ENCODE peak calls at places on chromosomes 1 and 21, in seven cellular contexts. One of them, this sample, is unnamed.

GRCh38 chr21:25563399-25564116 is 43.7 kb downstream of the MRPL39 start:
- DNase-seq in adrenal gland: no peak
- DNase-seq in upper lobe of left lung: no peak
- DNase-seq in tibial nerve: no peak
- DNase-seq in bronchial epithelial cell: no peak
- DNase-seq in CD8-positive, alpha-beta T cell: no peak
- DNase-seq in HFFc6: no peak
- DNase-seq in this sample: no peak

GRCh38 chr21:32477424-32477745 is 64.9 kb downstream of the EVA1C start:
- DNase-seq in CD8-positive, alpha-beta T cell: no peak
- DNase-seq in HFFc6: no peak
- DNase-seq in tibial nerve: no peak
- DNase-seq in upper lobe of left lung: no peak
- DNase-seq in bronchial epithelial cell: no peak
- DNase-seq in adrenal gland: no peak
- DNase-seq in this sample: no peak

GRCh38 chr1:235588916-235589515 is 60.6 kb downstream of the GNG4 start:
- DNase-seq in tibial nerve: no peak
- DNase-seq in upper lobe of left lung: no peak
- DNase-seq in adrenal gland: no peak
- DNase-seq in HFFc6: peak; percentile 74
- DNase-seq in bronchial epithelial cell: peak; percentile 48
- DNase-seq in CD8-positive, alpha-beta T cell: no peak
- DNase-seq in this sample: no peak

GRCh38 chr21:33541105-33541711 is 709 bp downstream of the GART start:
- DNase-seq in tibial nerve: no peak
- DNase-seq in bronchial epithelial cell: no peak
- DNase-seq in CD8-positive, alpha-beta T cell: no peak
- DNase-seq in HFFc6: no peak
- DNase-seq in upper lobe of left lung: no peak
- DNase-seq in adrenal gland: no peak
- DNase-seq in this sample: no peak

GRCh38 chr1:239547987-239548386 is 161.6 kb downstream of the CHRM3 start:
- DNase-seq in adrenal gland: no peak
- DNase-seq in tibial nerve: no peak
- DNase-seq in bronchial epithelial cell: no peak
- DNase-seq in upper lobe of left lung: no peak
- DNase-seq in HFFc6: no peak
- DNase-seq in CD8-positive, alpha-beta T cell: no peak
- DNase-seq in this sample: no peak

GRCh38 chr21:41581592-41582228 is 73.8 kb upstream of the TMPRSS2 start:
- DNase-seq in upper lobe of left lung: no peak
- DNase-seq in bronchial epithelial cell: no peak
- DNase-seq in HFFc6: no peak
- DNase-seq in CD8-positive, alpha-beta T cell: no peak
- DNase-seq in tibial nerve: no peak
- DNase-seq in adrenal gland: no peak
- DNase-seq in this sample: no peak

GRCh38 chr1:165857046-165857801 is 29.8 kb downstream of the UCK2 start:
- DNase-seq in tibial nerve: no peak
- DNase-seq in upper lobe of left lung: no peak
- DNase-seq in adrenal gland: no peak
- DNase-seq in CD8-positive, alpha-beta T cell: no peak
- DNase-seq in bronchial epithelial cell: peak; percentile 46
- DNase-seq in HFFc6: no peak
- DNase-seq in this sample: no peak

GRCh38 chr1:21639594-21640041 is 29.5 kb downstream of the RAP1GAP start:
- DNase-seq in bronchial epithelial cell: no peak
- DNase-seq in CD8-positive, alpha-beta T cell: no peak
- DNase-seq in HFFc6: no peak
- DNase-seq in upper lobe of left lung: no peak
- DNase-seq in tibial nerve: no peak
- DNase-seq in adrenal gland: no peak
- DNase-seq in this sample: no peak

GRCh38 chr1:51224255-51224654 is 11.8 kb upstream of the RNF11 start:
- DNase-seq in upper lobe of left lung: no peak
- DNase-seq in HFFc6: no peak
- DNase-seq in CD8-positive, alpha-beta T cell: no peak
- DNase-seq in bronchial epithelial cell: no peak
- DNase-seq in tibial nerve: no peak
- DNase-seq in adrenal gland: no peak
- DNase-seq in this sample: no peak

GRCh38 chr1:227947678-227948492 is at the start of gene WNT9A:
- DNase-seq in tibial nerve: no peak
- DNase-seq in CD8-positive, alpha-beta T cell: no peak
- DNase-seq in HFFc6: no peak
- DNase-seq in upper lobe of left lung: peak; percentile 31
- DNase-seq in adrenal gland: peak; percentile 36
- DNase-seq in bronchial epithelial cell: peak; percentile 7
- DNase-seq in this sample: peak; percentile 92

GRCh38 chr1:46673749-46674182 is 2.1 kb downstream of the TEX38 start:
- DNase-seq in tibial nerve: no peak
- DNase-seq in CD8-positive, alpha-beta T cell: no peak
- DNase-seq in HFFc6: peak; percentile 22
- DNase-seq in bronchial epithelial cell: no peak
- DNase-seq in upper lobe of left lung: no peak
- DNase-seq in adrenal gland: no peak
- DNase-seq in this sample: no peak

GRCh38 chr1:46670134-46670533 is 1.5 kb upstream of the TEX38 start:
- DNase-seq in CD8-positive, alpha-beta T cell: no peak
- DNase-seq in tibial nerve: no peak
- DNase-seq in upper lobe of left lung: no peak
- DNase-seq in adrenal gland: no peak
- DNase-seq in bronchial epithelial cell: no peak
- DNase-seq in HFFc6: no peak
- DNase-seq in this sample: no peak

GRCh38 chr1:46671554-46671953 is at the start of gene TEX38:
- DNase-seq in HFFc6: no peak
- DNase-seq in upper lobe of left lung: no peak
- DNase-seq in CD8-positive, alpha-beta T cell: no peak
- DNase-seq in adrenal gland: no peak
- DNase-seq in tibial nerve: no peak
- DNase-seq in bronchial epithelial cell: no peak
- DNase-seq in this sample: no peak

GRCh38 chr1:46665983-46666382 is 2.2 kb downstream of the ATPAF1 start:
- DNase-seq in upper lobe of left lung: no peak
- DNase-seq in CD8-positive, alpha-beta T cell: no peak
- DNase-seq in tibial nerve: no peak
- DNase-seq in bronchial epithelial cell: no peak
- DNase-seq in HFFc6: no peak
- DNase-seq in adrenal gland: no peak
- DNase-seq in this sample: no peak

DNA sequence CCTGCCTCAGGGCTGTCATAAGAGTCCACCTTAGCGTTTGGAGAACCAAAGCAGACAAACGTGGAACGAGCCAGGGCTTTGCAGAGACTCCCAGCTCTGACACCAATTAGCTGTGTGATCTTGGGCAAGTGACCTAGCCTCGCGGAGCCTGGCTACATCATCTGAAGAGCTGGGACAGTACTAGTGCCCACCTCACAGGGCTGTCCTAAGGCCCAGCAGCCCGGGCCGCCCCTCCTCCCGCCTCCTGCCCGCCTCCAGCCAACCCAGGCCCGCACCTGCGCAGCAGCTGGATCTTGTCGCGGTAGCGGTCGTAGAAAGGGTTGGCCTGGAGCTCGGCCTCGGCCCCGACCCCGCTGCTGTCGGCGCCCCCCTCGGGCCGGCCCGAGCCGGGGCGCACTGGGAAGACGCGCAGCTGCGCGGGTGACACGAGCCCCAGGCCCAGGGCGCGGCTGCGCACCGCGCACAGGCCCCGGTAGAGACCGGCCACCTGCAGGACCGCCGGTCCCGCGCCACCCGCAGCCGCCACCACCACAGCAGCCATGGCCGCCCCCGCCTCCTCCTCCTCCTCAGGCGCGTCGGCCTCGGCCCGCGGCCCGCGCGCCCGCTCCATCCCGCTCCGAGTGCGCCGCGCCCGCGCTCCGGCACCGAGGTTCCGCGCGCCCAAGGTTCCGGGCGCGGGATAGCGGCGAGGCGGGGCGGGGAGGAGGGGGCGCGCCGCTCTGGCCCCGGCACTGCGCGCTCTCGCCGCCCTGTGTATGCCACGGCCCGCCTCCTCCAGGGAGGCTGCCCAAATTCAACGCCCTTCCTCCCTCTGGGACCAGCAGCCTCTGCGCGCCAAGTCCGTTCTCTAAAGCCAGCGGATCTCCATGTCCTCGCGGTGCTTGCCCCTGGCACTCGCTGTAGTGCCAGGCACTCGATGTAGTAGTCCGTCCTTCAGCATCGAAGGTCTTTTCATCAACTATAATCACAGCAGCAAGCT is at the start of gene ATPAF1:
- DNase-seq in adrenal gland: peak; percentile 70
- DNase-seq in tibial nerve: peak; percentile 37
- DNase-seq in HFFc6: peak; percentile 9
- DNase-seq in CD8-positive, alpha-beta T cell: peak; percentile 15
- DNase-seq in bronchial epithelial cell: peak; percentile 44
- DNase-seq in upper lobe of left lung: peak; percentile 78
- DNase-seq in this sample: peak; percentile 42
- TF ChIP-seq CTCF in adrenal gland: no peak
- TF ChIP-seq CTCF in tibial nerve: peak; percentile 47
- TF ChIP-seq CTCF in HFFc6: no peak
- TF ChIP-seq CTCF in CD8-positive, alpha-beta T cell: no peak
- TF ChIP-seq CTCF in bronchial epithelial cell: no peak
- TF ChIP-seq CTCF in upper lobe of left lung: no peak
- TF ChIP-seq CTCF in this sample: no peak

GRCh38 chr1:114299331-114300005 is 145.8 kb upstream of the SYT6 start:
- DNase-seq in adrenal gland: no peak
- DNase-seq in CD8-positive, alpha-beta T cell: no peak
- DNase-seq in bronchial epithelial cell: no peak
- DNase-seq in upper lobe of left lung: no peak
- DNase-seq in tibial nerve: no peak
- DNase-seq in HFFc6: no peak
- DNase-seq in this sample: no peak
- TF ChIP-seq CTCF in adrenal gland: no peak
- TF ChIP-seq CTCF in CD8-positive, alpha-beta T cell: no peak
- TF ChIP-seq CTCF in bronchial epithelial cell: no peak
- TF ChIP-seq CTCF in upper lobe of left lung: no peak
- TF ChIP-seq CTCF in tibial nerve: peak; percentile 17
- TF ChIP-seq CTCF in HFFc6: no peak
- TF ChIP-seq CTCF in this sample: no peak

GRCh38 chr1:72282690-72283203 is 408 bp upstream of the NEGR1 start:
- DNase-seq in bronchial epithelial cell: peak; percentile 59
- DNase-seq in CD8-positive, alpha-beta T cell: peak; percentile 20
- DNase-seq in tibial nerve: peak; percentile 78
- DNase-seq in upper lobe of left lung: peak; percentile 87
- DNase-seq in adrenal gland: peak; percentile 79
- DNase-seq in HFFc6: peak; percentile 95
- DNase-seq in this sample: no peak
- TF ChIP-seq CTCF in bronchial epithelial cell: no peak
- TF ChIP-seq CTCF in CD8-positive, alpha-beta T cell: no peak
- TF ChIP-seq CTCF in tibial nerve: no peak
- TF ChIP-seq CTCF in upper lobe of left lung: no peak
- TF ChIP-seq CTCF in adrenal gland: no peak
- TF ChIP-seq CTCF in HFFc6: no peak
- TF ChIP-seq CTCF in this sample: peak; percentile 24

GRCh38 chr1:55007626-55008025 is 8.9 kb downstream of the BSND start:
- DNase-seq in HFFc6: peak; percentile 84
- DNase-seq in upper lobe of left lung: no peak
- DNase-seq in bronchial epithelial cell: peak; percentile 86
- DNase-seq in tibial nerve: no peak
- DNase-seq in adrenal gland: no peak
- DNase-seq in CD8-positive, alpha-beta T cell: no peak
- DNase-seq in this sample: no peak
- TF ChIP-seq CTCF in HFFc6: no peak
- TF ChIP-seq CTCF in upper lobe of left lung: no peak
- TF ChIP-seq CTCF in bronchial epithelial cell: no peak
- TF ChIP-seq CTCF in tibial nerve: no peak
- TF ChIP-seq CTCF in adrenal gland: no peak
- TF ChIP-seq CTCF in CD8-positive, alpha-beta T cell: no peak
- TF ChIP-seq CTCF in this sample: no peak

GRCh38 chr1:175364424-175365076 is 172.0 kb upstream of the KIAA0040 start:
- DNase-seq in CD8-positive, alpha-beta T cell: no peak
- DNase-seq in upper lobe of left lung: no peak
- DNase-seq in adrenal gland: no peak
- DNase-seq in tibial nerve: no peak
- DNase-seq in HFFc6: no peak
- DNase-seq in bronchial epithelial cell: no peak
- DNase-seq in this sample: no peak
- TF ChIP-seq CTCF in CD8-positive, alpha-beta T cell: no peak
- TF ChIP-seq CTCF in upper lobe of left lung: no peak
- TF ChIP-seq CTCF in adrenal gland: no peak
- TF ChIP-seq CTCF in tibial nerve: no peak
- TF ChIP-seq CTCF in HFFc6: no peak
- TF ChIP-seq CTCF in bronchial epithelial cell: no peak
- TF ChIP-seq CTCF in this sample: no peak

GRCh38 chr1:31372961-31373896 is at the start of gene FABP3:
- DNase-seq in HFFc6: peak; percentile 57
- DNase-seq in upper lobe of left lung: peak; percentile 82
- DNase-seq in CD8-positive, alpha-beta T cell: no peak
- DNase-seq in bronchial epithelial cell: peak; percentile 11
- DNase-seq in tibial nerve: peak; percentile 38
- DNase-seq in adrenal gland: peak; percentile 88
- DNase-seq in this sample: no peak
- TF ChIP-seq CTCF in HFFc6: no peak
- TF ChIP-seq CTCF in upper lobe of left lung: no peak
- TF ChIP-seq CTCF in CD8-positive, alpha-beta T cell: no peak
- TF ChIP-seq CTCF in bronchial epithelial cell: no peak
- TF ChIP-seq CTCF in tibial nerve: no peak
- TF ChIP-seq CTCF in adrenal gland: no peak
- TF ChIP-seq CTCF in this sample: no peak

GRCh38 chr1:95118019-95118499 is 904 bp downstream of the TLCD4 start:
- DNase-seq in bronchial epithelial cell: no peak
- DNase-seq in upper lobe of left lung: peak; percentile 68
- DNase-seq in adrenal gland: no peak
- DNase-seq in CD8-positive, alpha-beta T cell: no peak
- DNase-seq in tibial nerve: no peak
- DNase-seq in HFFc6: no peak
- DNase-seq in this sample: no peak

GRCh38 chr1:95115708-95116137 is 1.4 kb upstream of the TLCD4 start:
- DNase-seq in CD8-positive, alpha-beta T cell: no peak
- DNase-seq in upper lobe of left lung: peak; percentile 37
- DNase-seq in bronchial epithelial cell: peak; percentile 58
- DNase-seq in adrenal gland: no peak
- DNase-seq in HFFc6: no peak
- DNase-seq in tibial nerve: no peak
- DNase-seq in this sample: no peak

GRCh38 chr1:95113684-95114083 is 3.5 kb upstream of the TLCD4 start:
- DNase-seq in HFFc6: no peak
- DNase-seq in CD8-positive, alpha-beta T cell: no peak
- DNase-seq in bronchial epithelial cell: no peak
- DNase-seq in tibial nerve: no peak
- DNase-seq in upper lobe of left lung: no peak
- DNase-seq in adrenal gland: no peak
- DNase-seq in this sample: no peak

GRCh38 chr1:95117207-95118018 is at the start of gene TLCD4:
- DNase-seq in HFFc6: no peak
- DNase-seq in adrenal gland: peak; percentile 67
- DNase-seq in CD8-positive, alpha-beta T cell: no peak
- DNase-seq in tibial nerve: peak; percentile 6
- DNase-seq in upper lobe of left lung: peak; percentile 68
- DNase-seq in bronchial epithelial cell: no peak
- DNase-seq in this sample: peak; percentile 27

DNA sequence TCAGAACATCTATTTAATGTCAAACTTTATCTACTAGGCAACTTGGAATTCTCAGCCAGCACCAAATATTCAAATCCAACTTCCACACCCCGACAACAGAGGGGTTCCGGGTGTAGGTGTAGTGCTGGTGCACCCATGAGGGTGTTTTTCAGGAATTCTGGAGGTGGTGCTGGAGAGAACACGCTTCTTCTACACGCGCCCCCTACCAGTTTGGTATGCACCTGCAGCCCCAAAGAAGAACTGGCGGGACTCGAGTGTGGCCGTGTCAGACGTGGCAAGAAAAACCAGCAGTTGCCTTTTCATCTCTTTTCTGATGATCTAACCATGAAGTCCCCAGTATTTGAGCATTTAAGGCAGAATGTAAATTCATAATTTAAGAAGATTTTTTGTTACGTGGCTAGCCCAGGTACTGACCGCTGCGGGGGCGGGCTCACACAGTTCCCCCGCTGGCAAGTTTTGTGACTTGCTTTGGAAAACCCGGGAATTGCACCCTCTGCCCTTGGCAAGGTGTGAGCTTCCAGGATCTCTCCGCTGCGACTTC is 419 bp upstream of the TLCD4 start:
- DNase-seq in upper lobe of left lung: peak; percentile 75
- DNase-seq in CD8-positive, alpha-beta T cell: no peak
- DNase-seq in tibial nerve: peak; percentile 36
- DNase-seq in adrenal gland: peak; percentile 70
- DNase-seq in HFFc6: peak; percentile 13
- DNase-seq in bronchial epithelial cell: peak; percentile 37
- DNase-seq in this sample: peak; percentile 31
- TF ChIP-seq CTCF in upper lobe of left lung: peak; percentile 20
- TF ChIP-seq CTCF in CD8-positive, alpha-beta T cell: peak; percentile 63
- TF ChIP-seq CTCF in tibial nerve: peak; percentile 65
- TF ChIP-seq CTCF in adrenal gland: peak; percentile 47
- TF ChIP-seq CTCF in HFFc6: peak; percentile 63
- TF ChIP-seq CTCF in bronchial epithelial cell: peak; percentile 65
- TF ChIP-seq CTCF in this sample: peak; percentile 59

This sample was measured in D721Med.